ENCODE peak calls at places on chromosomes 4 and X, in five cellular contexts. One of them, this sample, is unnamed. For H3K4me1, the result is how much of the 10 kb centered on the place peaks cover.

GRCh38 chrX:68428431-68428830 is 4.9 kb downstream of the OPHN1 start:
- DNase-seq in aorta: no peak
- DNase-seq in fibroblast of lung: peak
- DNase-seq in PC-3: peak
- DNase-seq in endothelial cell of umbilical vein: peak
- DNase-seq in this sample: no peak

GRCh38 chrX:12890467-12890866 is 16.0 kb upstream of the TLR8 start:
- DNase-seq in endothelial cell of umbilical vein: no peak
- DNase-seq in fibroblast of lung: peak
- DNase-seq in PC-3: no peak
- DNase-seq in aorta: no peak
- DNase-seq in this sample: no peak

GRCh38 chrX:109966246-109966645 is 36.7 kb upstream of the TMEM164 start:
- DNase-seq in endothelial cell of umbilical vein: no peak
- DNase-seq in fibroblast of lung: no peak
- DNase-seq in aorta: no peak
- DNase-seq in PC-3: peak
- DNase-seq in this sample: no peak

GRCh38 chrX:151153086-151153485 is 23.3 kb upstream of the GPR50 start:
- DNase-seq in fibroblast of lung: peak
- DNase-seq in endothelial cell of umbilical vein: no peak
- DNase-seq in aorta: no peak
- DNase-seq in PC-3: peak
- DNase-seq in this sample: peak

GRCh38 chr4:162869157-162869556 is 297.5 kb downstream of the NAF1 start:
- DNase-seq in endothelial cell of umbilical vein: no peak
- DNase-seq in aorta: no peak
- DNase-seq in PC-3: no peak
- DNase-seq in fibroblast of lung: no peak
- DNase-seq in this sample: no peak

GRCh38 chr4:140092094-140092820 is 61.7 kb downstream of the MAML3 start:
- DNase-seq in aorta: no peak
- DNase-seq in PC-3: peak
- DNase-seq in endothelial cell of umbilical vein: peak
- DNase-seq in fibroblast of lung: peak
- DNase-seq in this sample: peak

GRCh38 chr4:3465698-3466671 is 2.9 kb downstream of the DOK7 start:
- DNase-seq in aorta: no peak
- DNase-seq in fibroblast of lung: no peak
- DNase-seq in endothelial cell of umbilical vein: no peak
- DNase-seq in PC-3: no peak
- DNase-seq in this sample: no peak

GRCh38 chr4:6478546-6479220 is 6.3 kb upstream of the PPP2R2C start:
- DNase-seq in aorta: no peak
- DNase-seq in PC-3: no peak
- DNase-seq in endothelial cell of umbilical vein: no peak
- DNase-seq in fibroblast of lung: no peak
- DNase-seq in this sample: no peak

GRCh38 chr4:80197132-80197573 is at the start of gene PRDM8:
- DNase-seq in endothelial cell of umbilical vein: no peak
- DNase-seq in fibroblast of lung: peak
- DNase-seq in aorta: no peak
- DNase-seq in PC-3: no peak
- DNase-seq in this sample: peak

GRCh38 chrX:1618689-1619088 is 3.8 kb downstream of the ASMT start:
- DNase-seq in PC-3: no peak
- DNase-seq in endothelial cell of umbilical vein: no peak
- DNase-seq in aorta: no peak
- DNase-seq in fibroblast of lung: no peak
- DNase-seq in this sample: no peak

GRCh38 chr4:176788248-176788647 is 4.5 kb downstream of the VEGFC start:
- DNase-seq in aorta: no peak
- DNase-seq in PC-3: peak
- DNase-seq in endothelial cell of umbilical vein: no peak
- DNase-seq in fibroblast of lung: no peak
- DNase-seq in this sample: no peak

GRCh38 chr4:115515379-115516171 is 402.2 kb upstream of the NDST4 start:
- DNase-seq in fibroblast of lung: no peak
- DNase-seq in endothelial cell of umbilical vein: no peak
- DNase-seq in aorta: no peak
- DNase-seq in PC-3: no peak
- DNase-seq in this sample: no peak

GRCh38 chr4:99803702-99804101 is 12.9 kb upstream of the DAPP1 start:
- DNase-seq in endothelial cell of umbilical vein: no peak
- DNase-seq in PC-3: no peak
- DNase-seq in aorta: no peak
- DNase-seq in fibroblast of lung: no peak
- DNase-seq in this sample: no peak

GRCh38 chr4:80876810-80877209 is 153.7 kb upstream of the BMP3 start:
- DNase-seq in endothelial cell of umbilical vein: no peak
- DNase-seq in aorta: no peak
- DNase-seq in PC-3: no peak
- DNase-seq in fibroblast of lung: peak
- DNase-seq in this sample: no peak

GRCh38 chrX:41863343-41864203 is 59.8 kb downstream of the CASK start:
- DNase-seq in PC-3: peak
- DNase-seq in endothelial cell of umbilical vein: no peak
- DNase-seq in aorta: no peak
- DNase-seq in fibroblast of lung: no peak
- DNase-seq in this sample: no peak

GRCh38 chrX:1491851-1492349 is 39.2 kb upstream of the ASMTL start:
- DNase-seq in endothelial cell of umbilical vein: no peak
- DNase-seq in aorta: no peak
- DNase-seq in fibroblast of lung: no peak
- DNase-seq in PC-3: peak
- DNase-seq in this sample: peak

GRCh38 chr4:110412354-110412753 is 63.6 kb upstream of the ENPEP start:
- DNase-seq in aorta: no peak
- DNase-seq in fibroblast of lung: no peak
- DNase-seq in PC-3: no peak
- DNase-seq in endothelial cell of umbilical vein: no peak
- DNase-seq in this sample: no peak

GRCh38 chrX:2928583-2929434 is at the start of gene ARSD:
- DNase-seq in aorta: peak
- DNase-seq in fibroblast of lung: peak
- DNase-seq in PC-3: peak
- DNase-seq in endothelial cell of umbilical vein: peak
- DNase-seq in this sample: peak

GRCh38 chrX:31969714-31970113 is 897.9 kb upstream of the FTHL17 start:
- DNase-seq in aorta: no peak
- DNase-seq in PC-3: no peak
- DNase-seq in fibroblast of lung: no peak
- DNase-seq in endothelial cell of umbilical vein: no peak
- DNase-seq in this sample: no peak

GRCh38 chr4:41692717-41693345 is 55.7 kb downstream of the PHOX2B start:
- DNase-seq in PC-3: peak
- DNase-seq in endothelial cell of umbilical vein: peak
- DNase-seq in fibroblast of lung: peak
- DNase-seq in aorta: no peak
- DNase-seq in this sample: peak

GRCh38 chr4:24473309-24473721 is 111.0 kb downstream of the DHX15 start:
- DNase-seq in fibroblast of lung: peak
- DNase-seq in aorta: no peak
- DNase-seq in PC-3: peak
- DNase-seq in endothelial cell of umbilical vein: no peak
- DNase-seq in this sample: no peak
- H3K4me3 ChIP-seq in fibroblast of lung: peak
- H3K4me3 ChIP-seq in aorta: peak
- H3K4me3 ChIP-seq in PC-3: peak
- H3K4me3 ChIP-seq in endothelial cell of umbilical vein: peak
- H3K4me3 ChIP-seq in this sample: peak

GRCh38 chr4:13546374-13546854 is 2.1 kb upstream of the NKX3-2 start:
- DNase-seq in endothelial cell of umbilical vein: no peak
- DNase-seq in PC-3: no peak
- DNase-seq in fibroblast of lung: no peak
- DNase-seq in aorta: no peak
- DNase-seq in this sample: no peak

GRCh38 chr4:13543648-13544555 is at the start of gene NKX3-2:
- DNase-seq in PC-3: peak
- DNase-seq in aorta: no peak
- DNase-seq in fibroblast of lung: peak
- DNase-seq in endothelial cell of umbilical vein: no peak
- DNase-seq in this sample: no peak

GRCh38 chr4:13544556-13545393 is 467 bp upstream of the NKX3-2 start:
- DNase-seq in endothelial cell of umbilical vein: peak
- DNase-seq in PC-3: peak
- DNase-seq in aorta: no peak
- DNase-seq in fibroblast of lung: peak
- DNase-seq in this sample: peak

GRCh38 chr4:13546855-13547562 is 2.7 kb upstream of the NKX3-2 start:
- DNase-seq in aorta: no peak
- DNase-seq in endothelial cell of umbilical vein: no peak
- DNase-seq in fibroblast of lung: no peak
- DNase-seq in PC-3: no peak
- DNase-seq in this sample: no peak

DNA sequence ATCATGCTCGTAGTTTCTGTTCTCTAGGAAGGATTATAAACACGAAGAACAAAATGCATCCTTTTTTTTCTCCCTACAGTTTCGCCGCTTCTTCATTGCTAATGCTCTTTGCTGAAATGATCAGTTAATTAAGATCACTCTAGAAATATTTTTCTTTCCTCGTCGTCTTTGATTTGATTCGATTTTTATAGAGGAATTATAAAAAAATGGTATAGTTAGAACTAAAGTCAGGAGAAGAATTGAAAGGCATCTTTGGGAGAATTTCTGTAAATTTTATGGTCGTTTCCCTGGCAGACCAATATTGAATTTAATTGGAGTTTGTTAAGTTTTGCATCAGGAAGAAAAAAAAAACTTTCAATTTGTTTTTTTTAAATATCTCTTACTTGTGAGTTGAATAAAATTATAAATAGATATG is 1.1 kb upstream of the NKX3-2 start:
- DNase-seq in aorta: no peak
- DNase-seq in endothelial cell of umbilical vein: no peak
- DNase-seq in fibroblast of lung: no peak
- DNase-seq in PC-3: no peak
- DNase-seq in this sample: no peak
- H3K4me1 ChIP-seq in aorta: under half
- H3K4me1 ChIP-seq in endothelial cell of umbilical vein: under half
- H3K4me1 ChIP-seq in fibroblast of lung: under half
- H3K4me1 ChIP-seq in PC-3: under half
- H3K4me1 ChIP-seq in this sample: under half

GRCh38 chrX:38221391-38221929 is 789 bp upstream of the SRPX start:
- DNase-seq in PC-3: no peak
- DNase-seq in aorta: no peak
- DNase-seq in fibroblast of lung: no peak
- DNase-seq in endothelial cell of umbilical vein: no peak
- DNase-seq in this sample: no peak
- H3K4me3 ChIP-seq in PC-3: no peak
- H3K4me3 ChIP-seq in aorta: no peak
- H3K4me3 ChIP-seq in fibroblast of lung: no peak
- H3K4me3 ChIP-seq in endothelial cell of umbilical vein: no peak
- H3K4me3 ChIP-seq in this sample: no peak

GRCh38 chr4:74555231-74555630 is 110.3 kb downstream of the AREG start:
- DNase-seq in PC-3: peak
- DNase-seq in endothelial cell of umbilical vein: no peak
- DNase-seq in fibroblast of lung: peak
- DNase-seq in aorta: no peak
- DNase-seq in this sample: no peak
- H3K4me1 ChIP-seq in PC-3: under half
- H3K4me1 ChIP-seq in endothelial cell of umbilical vein: under half
- H3K4me1 ChIP-seq in fibroblast of lung: under half
- H3K4me1 ChIP-seq in aorta: under half
- H3K4me1 ChIP-seq in this sample: under half

DNA sequence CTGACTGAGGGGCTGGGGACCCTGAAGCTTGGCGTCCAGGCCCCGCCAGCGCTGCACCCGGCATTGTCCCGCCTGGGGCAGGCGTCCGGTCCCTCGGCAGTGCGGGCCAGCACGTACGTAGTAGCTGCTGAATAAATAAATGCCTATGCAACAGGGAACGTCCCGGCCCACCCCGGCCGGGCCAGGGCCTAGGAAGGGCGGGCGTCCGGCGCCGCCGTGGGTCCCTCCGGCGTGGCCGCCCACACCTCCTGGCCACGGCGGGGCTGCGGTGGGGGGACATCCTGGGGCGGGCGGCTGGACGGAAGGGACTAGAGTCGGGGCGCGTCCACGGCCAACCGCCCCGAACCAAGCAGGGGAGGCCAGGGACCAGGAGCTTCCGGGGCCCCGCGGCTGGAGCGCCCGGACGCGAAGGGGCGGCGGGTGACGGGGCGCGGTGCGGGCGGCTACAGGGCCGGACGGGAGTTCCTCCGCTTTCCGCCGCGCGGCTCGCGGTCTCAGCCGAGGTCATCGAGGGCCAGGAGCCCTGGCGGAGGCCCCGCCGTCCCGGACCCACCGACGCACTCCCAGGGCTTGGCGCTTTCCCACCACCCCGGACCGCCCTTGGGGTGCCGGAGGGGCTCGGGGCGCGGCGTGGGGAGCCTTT is 856 bp upstream of the WWC2 start:
- DNase-seq in endothelial cell of umbilical vein: peak
- DNase-seq in fibroblast of lung: peak
- DNase-seq in aorta: peak
- DNase-seq in PC-3: peak
- DNase-seq in this sample: peak
- H3K4me3 ChIP-seq in endothelial cell of umbilical vein: peak
- H3K4me3 ChIP-seq in fibroblast of lung: peak
- H3K4me3 ChIP-seq in aorta: peak
- H3K4me3 ChIP-seq in PC-3: peak
- H3K4me3 ChIP-seq in this sample: peak

This sample was measured in BE2C.